ENCODE peak calls at places on chromosome 11, in seven cellular contexts. M is mesenchymal stem cell, Z is H9, D is IMR-90, Q is trophoblast cell, U is mesendoderm, B is H1. C is an unnamed sample.

GRCh38 chr11:110921742-110922200 is 209.5 kb upstream of the ARHGAP20 start:
- DNase-seq in M (no peak), Z (peak; percentile 44), D (peak; percentile 50), Q (no peak), U (peak; percentile 88), B (no peak), C (no peak)

GRCh38 chr11:66326261-66327111 is 9.6 kb upstream of the CD248 start:
- DNase-seq in M (peak; percentile 60), Z (no peak), D (no peak), Q (no peak), U (no peak), B (peak; percentile 52), C (no peak)

GRCh38 chr11:13955971-13956421 is 6.5 kb upstream of the SPON1 start:
- DNase-seq in M (peak; percentile 67), Z (peak; percentile 71), D (peak; percentile 71), Q (peak; percentile 86), U (peak; percentile 81), B (peak; percentile 63), C (peak; percentile 80)

GRCh38 chr11:119666061-119666460 is 62.9 kb downstream of the NECTIN1 start:
- DNase-seq in M (no peak), Z (no peak), D (no peak), Q (no peak), U (no peak), B (no peak), C (no peak)

GRCh38 chr11:133366088-133366487 is 166.2 kb downstream of the OPCML start:
- DNase-seq in M (no peak), Z (no peak), D (no peak), Q (no peak), U (no peak), B (no peak), C (no peak)

GRCh38 chr11:36953986-36954385 is 355.9 kb upstream of the RAG2 start:
- DNase-seq in M (peak; percentile 21), Z (no peak), D (no peak), Q (no peak), U (no peak), B (no peak), C (no peak)

GRCh38 chr11:69865707-69866106 is 46.5 kb upstream of the FGF3 start:
- DNase-seq in M (no peak), Z (peak; percentile 13), D (no peak), Q (no peak), U (no peak), B (no peak), C (no peak)

GRCh38 chr11:24344222-24344621 is 152.6 kb upstream of the LUZP2 start:
- DNase-seq in M (no peak), Z (no peak), D (no peak), Q (no peak), U (no peak), B (no peak), C (no peak)

GRCh38 chr11:97943493-97943892 is 1077.3 kb upstream of the CNTN5 start:
- DNase-seq in M (no peak), Z (no peak), D (no peak), Q (no peak), U (no peak), B (no peak), C (no peak)

GRCh38 chr11:133930767-133931448 is 25.9 kb downstream of the IGSF9B start:
- DNase-seq in M (no peak), Z (peak; percentile 78), D (no peak), Q (peak; percentile 60), U (no peak), B (peak; percentile 82), C (no peak)

GRCh38 chr11:117072517-117073218 is 25.6 kb downstream of the SIK3 start:
- DNase-seq in M (peak; percentile 96), Z (no peak), D (peak; percentile 96), Q (peak; percentile 96), U (peak; percentile 94), B (no peak), C (no peak)

GRCh38 chr11:74135516-74135840 is 35.3 kb downstream of the C2CD3 start:
- DNase-seq in M (peak; percentile 21), Z (no peak), D (no peak), Q (no peak), U (no peak), B (no peak), C (no peak)

GRCh38 chr11:118180300-118180703 is 3.9 kb upstream of the SCN2B start:
- DNase-seq in M (no peak), Z (peak; percentile 81), D (no peak), Q (no peak), U (peak; percentile 87), B (peak; percentile 77), C (peak; percentile 60)

GRCh38 chr11:112279901-112280267 is 19.2 kb upstream of the PLET1 start:
- DNase-seq in M (peak; percentile 58), Z (peak; percentile 82), D (peak; percentile 43), Q (peak; percentile 73), U (peak; percentile 72), B (peak; percentile 89), C (peak; percentile 54)

GRCh38 chr11:79419120-79419519 is 21.7 kb downstream of the TENM4 start:
- DNase-seq in M (peak; percentile 27), Z (no peak), D (peak; percentile 85), Q (peak; percentile 52), U (peak; percentile 61), B (no peak), C (no peak)

GRCh38 chr11:45104790-45105084 is 41.7 kb upstream of the PRDM11 start:
- DNase-seq in M (no peak), Z (no peak), D (no peak), Q (no peak), U (no peak), B (no peak), C (no peak)

GRCh38 chr11:17458268-17458667 is 18.4 kb downstream of the ABCC8 start:
- DNase-seq in M (no peak), Z (no peak), D (no peak), Q (no peak), U (no peak), B (no peak), C (no peak)

GRCh38 chr11:121449123-121449522 is 3.0 kb upstream of the SORL1 start:
- DNase-seq in M (no peak), Z (no peak), D (no peak), Q (no peak), U (no peak), B (no peak), C (no peak)

GRCh38 chr11:115056514-115056913 is 378.2 kb downstream of the NXPE2 start:
- DNase-seq in M (no peak), Z (no peak), D (no peak), Q (no peak), U (no peak), B (no peak), C (no peak)

GRCh38 chr11:65308281-65308891 is 6.3 kb upstream of the CDC42EP2 start:
- DNase-seq in M (peak; percentile 58), Z (no peak), D (no peak), Q (peak; percentile 35), U (no peak), B (no peak), C (no peak)

GRCh38 chr11:78268516-78269410 is 80.0 kb downstream of the USP35 start:
- DNase-seq in M (no peak), Z (no peak), D (peak; percentile 26), Q (no peak), U (no peak), B (no peak), C (no peak)

GRCh38 chr11:78266451-78266850 is 77.7 kb downstream of the USP35 start:
- DNase-seq in M (no peak), Z (no peak), D (no peak), Q (no peak), U (no peak), B (no peak), C (no peak)

GRCh38 chr11:78274739-78275138 is 86.0 kb downstream of the USP35 start:
- DNase-seq in M (no peak), Z (no peak), D (no peak), Q (no peak), U (no peak), B (no peak), C (no peak)

GRCh38 chr11:78276311-78276710 is 87.6 kb downstream of the USP35 start:
- DNase-seq in M (no peak), Z (no peak), D (no peak), Q (no peak), U (no peak), B (no peak), C (no peak)

GRCh38 chr11:78270993-78271392 is 82.3 kb downstream of the USP35 start:
- DNase-seq in M (no peak), Z (no peak), D (no peak), Q (no peak), U (no peak), B (no peak), C (no peak)
- H3K27ac ChIP-seq in M (no peak overlapping the region), Z (no peak overlapping the region), D (no peak overlapping the region), Q (no peak overlapping the region), U (no peak overlapping the region), B (no peak overlapping the region), C (no peak overlapping the region)

DNA sequence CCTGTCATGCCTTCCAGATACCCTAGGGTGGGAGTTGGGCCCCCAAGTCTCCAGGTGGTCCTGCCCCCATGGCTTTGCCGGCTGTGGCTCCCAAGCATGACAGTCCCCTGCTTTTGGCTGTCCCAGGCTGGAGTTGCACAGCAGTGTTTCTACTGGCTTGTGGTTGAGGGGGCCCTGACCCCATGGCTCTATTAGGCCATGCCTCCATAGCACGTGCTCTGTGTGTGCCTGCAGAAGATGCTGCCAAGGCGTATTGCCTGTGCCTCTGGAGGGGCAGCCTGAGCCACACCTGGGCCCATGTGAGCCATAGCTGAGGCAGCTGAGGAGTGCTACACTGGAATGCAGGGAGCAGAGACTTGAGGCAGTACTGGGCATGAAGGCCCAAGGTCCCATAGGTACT is 25.4 kb upstream of the CD81 start:
- DNase-seq in M (no peak), Z (no peak), D (no peak), Q (no peak), U (no peak), B (no peak), C (no peak)
- H3K18ac ChIP-seq in M (no peak overlapping the region), Z (no peak overlapping the region), D (no peak overlapping the region), Q (no peak overlapping the region), U (no peak overlapping the region), B (no peak overlapping the region), C (peak overlapping the region; percentile 74)

DNA sequence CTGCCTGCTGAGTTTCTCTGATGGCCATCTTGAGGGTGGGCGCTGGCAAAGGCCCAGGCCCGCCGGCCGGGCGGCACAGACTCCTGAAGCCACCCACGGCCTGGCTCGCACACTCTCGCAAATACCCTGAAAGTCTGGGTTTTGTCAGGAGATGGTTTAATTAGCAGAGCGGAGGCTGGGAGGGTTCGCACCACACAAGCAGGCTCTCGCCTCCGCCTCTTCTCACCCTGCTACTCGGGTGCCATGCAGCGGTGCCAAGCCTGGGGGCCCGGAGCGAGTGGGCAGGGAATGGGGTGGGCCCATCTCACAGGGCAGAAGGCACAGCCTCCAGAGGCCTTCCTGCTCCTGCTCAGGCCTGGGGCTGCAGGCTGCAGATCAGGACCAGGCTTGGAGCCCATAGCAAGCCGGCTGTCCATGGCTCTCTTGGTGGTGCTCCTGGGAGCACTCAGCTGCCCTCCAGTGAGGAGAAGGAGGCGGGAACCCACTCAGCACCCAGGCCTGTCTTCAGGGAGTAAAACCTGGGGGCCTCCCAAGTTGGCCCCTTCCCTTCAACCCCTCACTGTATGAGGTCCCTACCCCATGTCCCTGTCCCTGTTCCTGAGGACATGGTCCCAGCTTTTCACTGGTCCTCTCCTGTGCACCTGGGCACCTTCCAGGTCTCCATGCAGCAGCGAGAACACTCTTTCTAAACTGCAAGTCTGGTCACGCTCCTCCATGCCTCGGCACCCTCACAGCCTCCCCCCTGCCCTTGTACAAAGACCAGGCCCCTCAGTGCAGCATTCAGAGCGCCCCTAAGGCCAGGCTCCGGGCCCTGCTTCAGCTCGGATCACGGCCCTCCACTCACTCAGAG is 62.0 kb downstream of the FLRT1 start:
- DNase-seq in M (no peak), Z (no peak), D (no peak), Q (no peak), U (no peak), B (no peak), C (no peak)
- H3K27ac ChIP-seq in M (no peak overlapping the region), Z (no peak overlapping the region), D (no peak overlapping the region), Q (no peak overlapping the region), U (no peak overlapping the region), B (no peak overlapping the region), C (no peak overlapping the region)

GRCh38 chr11:93133710-93134109 is 64.1 kb downstream of the SLC36A4 start:
- DNase-seq in M (peak; percentile 43), Z (no peak), D (peak; percentile 82), Q (peak; percentile 66), U (no peak), B (no peak), C (no peak)
- H3K18ac ChIP-seq in M (no peak overlapping the region), Z (no peak overlapping the region), D (peak overlapping the region; percentile 44), Q (no peak overlapping the region), U (no peak overlapping the region), B (no peak overlapping the region), C (no peak overlapping the region)

C was measured in neuronal stem cell.